ENCODE peak calls at places on chromosomes 16 and 17, in four cellular contexts. H, E, O and L are unnamed samples. For H3K36me3, the result is how much of the 10 kb centered on the place peaks cover.

GRCh38 chr16:85136705-85137322 is 24.5 kb upstream of the CIBAR2 start:
- DNase-seq in H (no peak), E (peak), O (no peak), L (peak)

GRCh38 chr16:77043076-77043475 is 147.9 kb upstream of the MON1B start:
- DNase-seq in E (no peak), O (no peak), H (peak), L (peak)

GRCh38 chr16:77457046-77457445 is 22.2 kb upstream of the ADAMTS18 start:
- DNase-seq in E (no peak), O (no peak), H (no peak), L (no peak)

GRCh38 chr16:75206749-75207451 is at the start of gene CTRB2:
- DNase-seq in H (no peak), E (no peak), O (no peak), L (no peak)

GRCh38 chr17:33725675-33726271 is 432.7 kb upstream of the ASIC2 start:
- DNase-seq in E (peak), H (peak), O (no peak), L (peak)

GRCh38 chr16:719815-720506 is 985 bp upstream of the ANTKMT start:
- DNase-seq in O (no peak), E (peak), H (peak), L (peak)

GRCh38 chr17:3598078-3598477 is 11.1 kb downstream of the TRPV1 start:
- DNase-seq in H (no peak), E (no peak), O (no peak), L (no peak)

GRCh38 chr17:37642706-37643105 is 540 bp downstream of the DDX52 start:
- DNase-seq in H (peak), O (no peak), E (no peak), L (peak)

GRCh38 chr17:62778990-62779681 is 29.0 kb downstream of the MARCHF10 start:
- DNase-seq in O (no peak), E (peak), H (peak), L (peak)

GRCh38 chr16:80694950-80695471 is 109.4 kb downstream of the CDYL2 start:
- DNase-seq in E (no peak), H (no peak), O (no peak), L (no peak)

GRCh38 chr17:49371178-49371834 is 9.3 kb upstream of the ZNF652 start:
- DNase-seq in O (no peak), H (peak), E (no peak), L (no peak)
- TF ChIP-seq EP300 in O (no peak), H (no peak), E (no peak), L (no peak)

GRCh38 chr16:11534262-11534661 is 52.5 kb downstream of the LITAF start:
- DNase-seq in H (no peak), O (no peak), E (no peak), L (no peak)

GRCh38 chr16:11535494-11535893 is 51.2 kb downstream of the LITAF start:
- DNase-seq in E (peak), H (no peak), O (no peak), L (no peak)

GRCh38 chr16:11530171-11530940 is 56.4 kb downstream of the LITAF start:
- DNase-seq in O (no peak), E (peak), H (no peak), L (no peak)

GRCh38 chr16:11536104-11536866 is 50.4 kb downstream of the LITAF start:
- DNase-seq in E (no peak), H (no peak), O (no peak), L (no peak)

DNA sequence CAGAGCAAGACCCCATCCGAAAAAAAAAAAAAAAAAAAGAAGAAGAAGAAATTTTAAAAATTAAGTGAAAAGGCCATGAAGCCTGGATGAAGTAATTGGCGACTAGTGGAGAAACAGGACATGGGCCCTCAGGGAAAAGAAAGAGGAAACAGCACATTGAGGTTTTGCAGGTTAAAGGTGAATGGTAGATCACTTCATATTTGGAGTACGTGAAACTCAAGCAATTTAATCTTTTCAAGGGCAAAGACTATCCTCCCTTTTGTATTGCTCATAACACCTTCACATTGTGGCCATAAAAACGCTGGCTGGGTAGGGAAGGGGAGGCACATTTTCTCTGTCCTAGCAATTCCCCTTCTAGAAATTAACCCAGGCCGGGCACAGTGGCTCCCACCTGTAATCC is 53.1 kb downstream of the LITAF start:
- DNase-seq in H (no peak), E (no peak), O (no peak), L (no peak)
- H3K36me3 ChIP-seq in H (under half), E (under half), O (under half), L (under half)

DNA sequence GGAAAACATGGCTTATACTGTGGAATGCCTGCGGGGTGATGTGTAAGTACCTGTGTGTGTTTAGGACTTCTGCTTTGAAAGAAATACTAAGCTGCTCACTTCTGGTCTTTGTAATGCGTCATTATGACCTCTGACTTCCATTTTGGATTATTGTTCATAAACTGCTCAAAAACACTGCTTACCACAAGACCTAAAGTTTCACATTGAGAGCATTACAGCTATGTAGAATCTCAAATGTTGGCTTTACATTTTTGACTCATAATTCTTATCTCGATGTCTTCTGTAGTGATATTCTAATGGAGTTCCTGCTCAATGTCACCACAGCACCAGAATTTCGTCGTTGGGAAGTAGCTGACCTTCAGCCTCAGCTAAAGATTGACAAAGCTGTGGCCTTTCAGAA is 9.3 kb downstream of the UQCRC2 start:
- DNase-seq in E (no peak), O (no peak), H (no peak), L (no peak)
- TF ChIP-seq REST in E (no peak), O (no peak), H (no peak), L (no peak)

DNA sequence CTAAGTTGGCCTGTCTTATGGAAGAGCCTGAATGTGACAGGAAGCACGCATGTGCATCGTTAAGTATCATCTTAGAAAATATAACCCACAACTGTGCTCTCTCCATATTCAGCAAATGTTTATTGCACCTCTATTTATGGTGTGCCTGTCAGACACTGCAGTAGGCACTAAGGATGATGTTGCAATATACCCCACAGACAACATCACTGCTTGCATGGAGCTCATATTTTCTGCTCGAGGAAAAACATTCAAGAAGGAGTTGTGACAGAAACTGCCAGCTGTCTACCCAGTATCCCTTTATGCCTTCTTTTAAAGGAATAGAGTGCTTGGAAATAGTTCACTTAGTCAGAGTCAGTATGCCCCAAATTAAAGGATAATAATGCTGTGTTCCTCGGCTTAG is 132.3 kb upstream of the RBFOX1 start:
- DNase-seq in H (no peak), E (no peak), O (no peak), L (no peak)
- TF ChIP-seq EP300 in H (no peak), E (no peak), O (no peak), L (no peak)

GRCh38 chr16:58013201-58013956 is 12.2 kb downstream of the USB1 start:
- DNase-seq in H (no peak), E (no peak), O (no peak), L (no peak)
- H3K36me3 ChIP-seq in H (half or more), E (under half), O (under half), L (under half)

GRCh38 chr17:67280279-67280678 is 35.3 kb upstream of the HELZ start:
- DNase-seq in H (no peak), E (peak), O (no peak), L (no peak)
- TF ChIP-seq REST in H (no peak), E (no peak), O (no peak), L (no peak)

GRCh38 chr16:72990003-72990521 is 57.9 kb downstream of the ZFHX3 start:
- DNase-seq in O (no peak), H (no peak), E (no peak), L (no peak)
- TF ChIP-seq EP300 in O (no peak), H (no peak), E (no peak), L (peak)

GRCh38 chr17:80347536-80347935 is 67.4 kb upstream of the ENDOV start:
- DNase-seq in E (no peak), O (no peak), H (no peak), L (no peak)
- H3K36me3 ChIP-seq in E (half or more), O (half or more), H (half or more), L (half or more)

GRCh38 chr16:50216231-50216630 is 50.1 kb upstream of the ADCY7 start:
- DNase-seq in H (no peak), E (no peak), O (no peak), L (no peak)
- TF ChIP-seq REST in H (no peak), E (no peak), O (no peak), L (no peak)